ENCODE peak calls at places on chromosome 17, in six cellular contexts. One of them, this sample, is unnamed. For H3K4me1 and H3K9me3, the result is how much of the 10 kb centered on the place peaks cover.

GRCh38 chr17:55426851-55427586 is 5.4 kb upstream of the MMD start:
- DNase-seq in uterus: no peak
- DNase-seq in body of pancreas: no peak
- DNase-seq in iPS DF 6.9: no peak
- DNase-seq in left ventricle myocardium inferior: no peak
- DNase-seq in mucosa of descending colon: no peak
- DNase-seq in this sample: no peak

GRCh38 chr17:61218438-61218837 is 181.2 kb upstream of the TBX2 start:
- DNase-seq in left ventricle myocardium inferior: no peak
- DNase-seq in iPS DF 6.9: no peak
- DNase-seq in mucosa of descending colon: no peak
- DNase-seq in body of pancreas: no peak
- DNase-seq in uterus: no peak
- DNase-seq in this sample: no peak

GRCh38 chr17:20073056-20073979 is 64.2 kb downstream of the SPECC1 start:
- DNase-seq in body of pancreas: peak
- DNase-seq in uterus: peak
- DNase-seq in mucosa of descending colon: peak
- DNase-seq in left ventricle myocardium inferior: peak
- DNase-seq in iPS DF 6.9: no peak
- DNase-seq in this sample: no peak

GRCh38 chr17:47717261-47717697 is 15.8 kb upstream of the TBX21 start:
- DNase-seq in mucosa of descending colon: no peak
- DNase-seq in body of pancreas: peak
- DNase-seq in iPS DF 6.9: no peak
- DNase-seq in uterus: no peak
- DNase-seq in left ventricle myocardium inferior: no peak
- DNase-seq in this sample: no peak

GRCh38 chr17:62017496-62017895 is 47.6 kb downstream of the MED13 start:
- DNase-seq in left ventricle myocardium inferior: no peak
- DNase-seq in uterus: no peak
- DNase-seq in iPS DF 6.9: no peak
- DNase-seq in mucosa of descending colon: no peak
- DNase-seq in body of pancreas: no peak
- DNase-seq in this sample: no peak

GRCh38 chr17:29369831-29370735 is 20.1 kb upstream of the TAOK1 start:
- DNase-seq in mucosa of descending colon: peak
- DNase-seq in body of pancreas: peak
- DNase-seq in left ventricle myocardium inferior: peak
- DNase-seq in iPS DF 6.9: peak
- DNase-seq in uterus: peak
- DNase-seq in this sample: peak

GRCh38 chr17:28725166-28725659 is 820 bp downstream of the TLCD1 start:
- DNase-seq in left ventricle myocardium inferior: no peak
- DNase-seq in iPS DF 6.9: no peak
- DNase-seq in mucosa of descending colon: no peak
- DNase-seq in body of pancreas: no peak
- DNase-seq in uterus: no peak
- DNase-seq in this sample: peak

GRCh38 chr17:15263206-15263579 is 1.9 kb downstream of the PMP22 start:
- DNase-seq in mucosa of descending colon: peak
- DNase-seq in uterus: peak
- DNase-seq in iPS DF 6.9: no peak
- DNase-seq in body of pancreas: peak
- DNase-seq in left ventricle myocardium inferior: peak
- DNase-seq in this sample: peak

GRCh38 chr17:52648995-52649394 is 490.5 kb upstream of the CA10 start:
- DNase-seq in iPS DF 6.9: no peak
- DNase-seq in left ventricle myocardium inferior: no peak
- DNase-seq in body of pancreas: no peak
- DNase-seq in uterus: no peak
- DNase-seq in mucosa of descending colon: peak
- DNase-seq in this sample: no peak

GRCh38 chr17:57806083-57806830 is 43.6 kb downstream of the MRPS23 start:
- DNase-seq in body of pancreas: no peak
- DNase-seq in iPS DF 6.9: no peak
- DNase-seq in uterus: no peak
- DNase-seq in mucosa of descending colon: no peak
- DNase-seq in left ventricle myocardium inferior: no peak
- DNase-seq in this sample: no peak

GRCh38 chr17:8016632-8017424 is 14.4 kb downstream of the GUCY2D start:
- DNase-seq in uterus: no peak
- DNase-seq in left ventricle myocardium inferior: no peak
- DNase-seq in iPS DF 6.9: peak
- DNase-seq in body of pancreas: peak
- DNase-seq in mucosa of descending colon: peak
- DNase-seq in this sample: peak

GRCh38 chr17:27294689-27295630 is 1.0 kb downstream of the WSB1 start:
- DNase-seq in uterus: peak
- DNase-seq in body of pancreas: peak
- DNase-seq in left ventricle myocardium inferior: no peak
- DNase-seq in mucosa of descending colon: peak
- DNase-seq in iPS DF 6.9: no peak
- DNase-seq in this sample: peak

GRCh38 chr17:81076097-81076754 is 41.3 kb downstream of the BAIAP2 start:
- DNase-seq in left ventricle myocardium inferior: no peak
- DNase-seq in body of pancreas: no peak
- DNase-seq in uterus: no peak
- DNase-seq in iPS DF 6.9: no peak
- DNase-seq in mucosa of descending colon: no peak
- DNase-seq in this sample: no peak

GRCh38 chr17:64651889-64652288 is 10.2 kb downstream of the SMURF2 start:
- DNase-seq in left ventricle myocardium inferior: no peak
- DNase-seq in mucosa of descending colon: no peak
- DNase-seq in iPS DF 6.9: no peak
- DNase-seq in body of pancreas: no peak
- DNase-seq in uterus: no peak
- DNase-seq in this sample: no peak

GRCh38 chr17:72822358-72823023 is 270.0 kb downstream of the SLC39A11 start:
- DNase-seq in iPS DF 6.9: no peak
- DNase-seq in left ventricle myocardium inferior: no peak
- DNase-seq in body of pancreas: no peak
- DNase-seq in uterus: no peak
- DNase-seq in mucosa of descending colon: peak
- DNase-seq in this sample: no peak

GRCh38 chr17:18191071-18191667 is 7.5 kb downstream of the ALKBH5 start:
- DNase-seq in mucosa of descending colon: no peak
- DNase-seq in body of pancreas: peak
- DNase-seq in left ventricle myocardium inferior: peak
- DNase-seq in uterus: peak
- DNase-seq in iPS DF 6.9: no peak
- DNase-seq in this sample: no peak

GRCh38 chr17:65749479-65749878 is 188.0 kb upstream of the AXIN2 start:
- DNase-seq in uterus: no peak
- DNase-seq in left ventricle myocardium inferior: no peak
- DNase-seq in body of pancreas: no peak
- DNase-seq in mucosa of descending colon: no peak
- DNase-seq in iPS DF 6.9: no peak
- DNase-seq in this sample: no peak

GRCh38 chr17:13036776-13037175 is 18.9 kb upstream of the ELAC2 start:
- DNase-seq in body of pancreas: no peak
- DNase-seq in left ventricle myocardium inferior: no peak
- DNase-seq in mucosa of descending colon: no peak
- DNase-seq in uterus: no peak
- DNase-seq in iPS DF 6.9: no peak
- DNase-seq in this sample: no peak

GRCh38 chr17:67546578-67547527 is 169.8 kb downstream of the PITPNC1 start:
- DNase-seq in mucosa of descending colon: peak
- DNase-seq in iPS DF 6.9: no peak
- DNase-seq in body of pancreas: peak
- DNase-seq in left ventricle myocardium inferior: peak
- DNase-seq in uterus: peak
- DNase-seq in this sample: no peak

GRCh38 chr17:30256756-30257506 is 21.4 kb upstream of the SLC6A4 start:
- DNase-seq in iPS DF 6.9: no peak
- DNase-seq in body of pancreas: no peak
- DNase-seq in left ventricle myocardium inferior: no peak
- DNase-seq in mucosa of descending colon: no peak
- DNase-seq in uterus: no peak
- DNase-seq in this sample: no peak

GRCh38 chr17:51794466-51794865 is 364.0 kb downstream of the CA10 start:
- DNase-seq in left ventricle myocardium inferior: no peak
- DNase-seq in uterus: no peak
- DNase-seq in iPS DF 6.9: no peak
- DNase-seq in body of pancreas: no peak
- DNase-seq in mucosa of descending colon: no peak
- DNase-seq in this sample: no peak

GRCh38 chr17:14299261-14300093 is 1.4 kb upstream of the HS3ST3B1 start:
- DNase-seq in body of pancreas: peak
- DNase-seq in iPS DF 6.9: no peak
- DNase-seq in left ventricle myocardium inferior: no peak
- DNase-seq in uterus: no peak
- DNase-seq in mucosa of descending colon: peak
- DNase-seq in this sample: peak

GRCh38 chr17:38560503-38561318 is 45.0 kb downstream of the SRCIN1 start:
- DNase-seq in left ventricle myocardium inferior: no peak
- DNase-seq in uterus: no peak
- DNase-seq in iPS DF 6.9: no peak
- DNase-seq in mucosa of descending colon: no peak
- DNase-seq in body of pancreas: no peak
- DNase-seq in this sample: no peak

GRCh38 chr17:42797067-42798007 is 1.2 kb downstream of the COA3 start:
- DNase-seq in body of pancreas: peak
- DNase-seq in left ventricle myocardium inferior: no peak
- DNase-seq in iPS DF 6.9: no peak
- DNase-seq in mucosa of descending colon: peak
- DNase-seq in uterus: no peak
- DNase-seq in this sample: no peak

GRCh38 chr17:45574376-45574775 is 83.9 kb upstream of the PLEKHM1 start:
- DNase-seq in iPS DF 6.9: no peak
- DNase-seq in uterus: no peak
- DNase-seq in mucosa of descending colon: no peak
- DNase-seq in left ventricle myocardium inferior: no peak
- DNase-seq in body of pancreas: no peak
- DNase-seq in this sample: no peak

GRCh38 chr17:74466111-74466784 is at the start of gene CD300A:
- DNase-seq in left ventricle myocardium inferior: peak
- DNase-seq in iPS DF 6.9: no peak
- DNase-seq in mucosa of descending colon: no peak
- DNase-seq in uterus: no peak
- DNase-seq in body of pancreas: no peak
- DNase-seq in this sample: no peak

GRCh38 chr17:38606646-38607611 is 1.2 kb upstream of the SRCIN1 start:
- DNase-seq in uterus: no peak
- DNase-seq in iPS DF 6.9: no peak
- DNase-seq in left ventricle myocardium inferior: peak
- DNase-seq in mucosa of descending colon: no peak
- DNase-seq in body of pancreas: peak
- DNase-seq in this sample: no peak

GRCh38 chr17:18224428-18225120 is 861 bp upstream of the LLGL1 start:
- DNase-seq in iPS DF 6.9: peak
- DNase-seq in left ventricle myocardium inferior: peak
- DNase-seq in mucosa of descending colon: peak
- DNase-seq in body of pancreas: no peak
- DNase-seq in uterus: peak
- DNase-seq in this sample: peak

GRCh38 chr17:15171433-15172047 is 93.6 kb downstream of the PMP22 start:
- DNase-seq in iPS DF 6.9: peak
- DNase-seq in uterus: no peak
- DNase-seq in mucosa of descending colon: peak
- DNase-seq in left ventricle myocardium inferior: peak
- DNase-seq in body of pancreas: peak
- DNase-seq in this sample: peak

GRCh38 chr17:16215002-16215272 is 397 bp downstream of the NCOR1 start:
- DNase-seq in iPS DF 6.9: no peak
- DNase-seq in mucosa of descending colon: peak
- DNase-seq in left ventricle myocardium inferior: peak
- DNase-seq in uterus: peak
- DNase-seq in body of pancreas: peak
- DNase-seq in this sample: peak

GRCh38 chr17:9021158-9021984 is at the start of gene NTN1:
- DNase-seq in uterus: peak
- DNase-seq in body of pancreas: peak
- DNase-seq in left ventricle myocardium inferior: peak
- DNase-seq in mucosa of descending colon: peak
- DNase-seq in iPS DF 6.9: no peak
- DNase-seq in this sample: peak

GRCh38 chr17:50055055-50055425 is 870 bp upstream of the ITGA3 start:
- DNase-seq in left ventricle myocardium inferior: no peak
- DNase-seq in iPS DF 6.9: no peak
- DNase-seq in body of pancreas: peak
- DNase-seq in mucosa of descending colon: peak
- DNase-seq in uterus: no peak
- DNase-seq in this sample: no peak

GRCh38 chr17:71592431-71592830 is 528.4 kb upstream of the SOX9 start:
- DNase-seq in uterus: no peak
- DNase-seq in iPS DF 6.9: no peak
- DNase-seq in body of pancreas: no peak
- DNase-seq in mucosa of descending colon: no peak
- DNase-seq in left ventricle myocardium inferior: no peak
- DNase-seq in this sample: no peak
- H3K4me1 ChIP-seq in uterus: under half
- H3K4me1 ChIP-seq in iPS DF 6.9: under half
- H3K4me1 ChIP-seq in body of pancreas: under half
- H3K4me1 ChIP-seq in mucosa of descending colon: under half
- H3K4me1 ChIP-seq in left ventricle myocardium inferior: under half
- H3K4me1 ChIP-seq in this sample: under half

GRCh38 chr17:21297026-21297520 is 12.6 kb downstream of the MAP2K3 start:
- DNase-seq in left ventricle myocardium inferior: no peak
- DNase-seq in uterus: no peak
- DNase-seq in mucosa of descending colon: no peak
- DNase-seq in iPS DF 6.9: no peak
- DNase-seq in body of pancreas: no peak
- DNase-seq in this sample: no peak
- H3K9me3 ChIP-seq in left ventricle myocardium inferior: under half
- H3K9me3 ChIP-seq in uterus: under half
- H3K9me3 ChIP-seq in mucosa of descending colon: under half
- H3K9me3 ChIP-seq in iPS DF 6.9: under half
- H3K9me3 ChIP-seq in body of pancreas: under half
- H3K9me3 ChIP-seq in this sample: under half

DNA sequence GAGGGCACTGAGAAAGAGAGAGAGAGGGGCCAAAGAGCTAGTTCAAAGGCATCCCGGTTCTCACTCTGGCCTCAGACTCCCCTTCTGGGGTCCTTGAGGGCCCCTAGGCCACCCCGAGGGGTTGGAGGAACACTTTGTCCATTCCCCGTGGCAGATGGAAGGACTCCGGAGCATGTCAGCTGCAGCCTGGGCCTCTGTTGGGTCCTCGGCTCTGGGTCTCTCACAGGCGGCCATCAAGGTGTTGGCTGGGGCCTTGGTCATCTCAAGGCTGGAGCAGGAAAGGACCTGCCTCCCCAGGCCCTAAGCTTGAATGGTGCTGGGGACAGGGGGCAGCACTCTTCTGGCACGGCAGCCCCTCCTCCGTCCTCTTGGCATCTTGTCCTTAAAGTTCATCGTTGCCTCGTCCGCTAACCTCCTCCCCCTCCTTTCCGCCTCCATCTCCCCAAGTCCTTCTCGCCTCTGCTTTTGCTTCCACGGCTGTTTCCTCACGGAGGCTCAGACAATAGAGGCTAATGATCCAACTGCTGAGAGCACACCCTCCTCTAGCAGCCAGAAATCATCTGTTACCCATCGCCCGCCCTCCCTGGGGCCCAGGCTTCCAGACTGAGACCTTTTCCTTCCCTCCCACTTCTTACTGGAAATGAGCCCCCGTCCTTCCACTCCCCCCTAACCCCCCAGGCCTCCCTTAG is 23.3 kb downstream of the CCR7 start:
- DNase-seq in body of pancreas: peak
- DNase-seq in left ventricle myocardium inferior: peak
- DNase-seq in iPS DF 6.9: no peak
- DNase-seq in mucosa of descending colon: no peak
- DNase-seq in uterus: no peak
- DNase-seq in this sample: no peak
- H3K4me1 ChIP-seq in body of pancreas: under half
- H3K4me1 ChIP-seq in left ventricle myocardium inferior: half or more
- H3K4me1 ChIP-seq in iPS DF 6.9: under half
- H3K4me1 ChIP-seq in mucosa of descending colon: under half
- H3K4me1 ChIP-seq in uterus: under half
- H3K4me1 ChIP-seq in this sample: under half

GRCh38 chr17:3208484-3208883 is 1.0 kb downstream of the OR1A1 start:
- DNase-seq in uterus: no peak
- DNase-seq in mucosa of descending colon: no peak
- DNase-seq in body of pancreas: no peak
- DNase-seq in left ventricle myocardium inferior: no peak
- DNase-seq in iPS DF 6.9: no peak
- DNase-seq in this sample: no peak
- H3K9me3 ChIP-seq in uterus: under half
- H3K9me3 ChIP-seq in mucosa of descending colon: under half
- H3K9me3 ChIP-seq in body of pancreas: under half
- H3K9me3 ChIP-seq in left ventricle myocardium inferior: under half
- H3K9me3 ChIP-seq in iPS DF 6.9: under half
- H3K9me3 ChIP-seq in this sample: under half

This sample was measured in HAP-1.